ENCODE peak calls at places on chromosomes 7 and 10, in seven cellular contexts. C is GM12878, L is H9, R is Panc1, V is breast epithelium, F is sigmoid colon, M is IMR-90. X is an unnamed sample.

GRCh38 chr10:17201165-17202013 is at the start of gene TRDMT1:
- DNase-seq in M (peak; percentile 86), C (no peak), F (peak; percentile 94), R (no peak), V (peak; percentile 75), L (peak; percentile 87), X (peak; percentile 86)

GRCh38 chr7:20783716-20784310 is 2.9 kb downstream of the SP8 start:
- DNase-seq in R (no peak), L (peak; percentile 73), M (no peak), F (no peak), V (no peak), C (no peak), X (no peak)

GRCh38 chr7:116834815-116835533 is 27.4 kb upstream of the CAPZA2 start:
- DNase-seq in R (no peak), M (peak; percentile 50), F (no peak), L (no peak), C (no peak), V (no peak), X (no peak)

GRCh38 chr10:71963756-71964668 is at the start of gene CHST3:
- DNase-seq in M (peak; percentile 56), C (no peak), V (no peak), L (peak; percentile 55), R (no peak), F (peak; percentile 91), X (no peak)

GRCh38 chr7:94698275-94698674 is 42.3 kb upstream of the SGCE start:
- DNase-seq in V (no peak), M (peak; percentile 84), R (peak; percentile 65), C (no peak), L (no peak), F (no peak), X (no peak)

GRCh38 chr10:128147669-128148068 is 21.4 kb upstream of the MKI67 start:
- DNase-seq in R (no peak), C (no peak), L (no peak), V (no peak), M (peak; percentile 82), F (no peak), X (no peak)

GRCh38 chr10:121556918-121557573 is 41.2 kb downstream of the FGFR2 start:
- DNase-seq in C (peak; percentile 4), R (no peak), L (no peak), F (no peak), V (no peak), M (no peak), X (no peak)

GRCh38 chr7:4500812-4501211 is 181.3 kb upstream of the FOXK1 start:
- DNase-seq in C (no peak), L (peak; percentile 70), V (no peak), M (no peak), F (no peak), R (no peak), X (no peak)

GRCh38 chr7:5284304-5285281 is 1.9 kb downstream of the SLC29A4 start:
- DNase-seq in L (peak; percentile 87), R (no peak), M (no peak), C (peak; percentile 4), F (no peak), V (no peak), X (no peak)

GRCh38 chr7:86949779-86950260 is 109.6 kb downstream of the ELAPOR2 start:
- DNase-seq in C (no peak), L (no peak), V (no peak), M (no peak), F (peak; percentile 54), R (no peak), X (no peak)

GRCh38 chr7:86951895-86952294 is 107.6 kb downstream of the ELAPOR2 start:
- DNase-seq in M (no peak), C (no peak), F (no peak), V (no peak), L (no peak), R (no peak), X (no peak)

GRCh38 chr7:86950944-86951343 is 108.5 kb downstream of the ELAPOR2 start:
- DNase-seq in R (no peak), L (no peak), V (no peak), C (no peak), M (no peak), F (no peak), X (no peak)

GRCh38 chr7:86949052-86949778 is 110.2 kb downstream of the ELAPOR2 start:
- DNase-seq in R (no peak), C (peak; percentile 31), F (no peak), L (peak; percentile 38), M (no peak), V (no peak), X (no peak)

DNA sequence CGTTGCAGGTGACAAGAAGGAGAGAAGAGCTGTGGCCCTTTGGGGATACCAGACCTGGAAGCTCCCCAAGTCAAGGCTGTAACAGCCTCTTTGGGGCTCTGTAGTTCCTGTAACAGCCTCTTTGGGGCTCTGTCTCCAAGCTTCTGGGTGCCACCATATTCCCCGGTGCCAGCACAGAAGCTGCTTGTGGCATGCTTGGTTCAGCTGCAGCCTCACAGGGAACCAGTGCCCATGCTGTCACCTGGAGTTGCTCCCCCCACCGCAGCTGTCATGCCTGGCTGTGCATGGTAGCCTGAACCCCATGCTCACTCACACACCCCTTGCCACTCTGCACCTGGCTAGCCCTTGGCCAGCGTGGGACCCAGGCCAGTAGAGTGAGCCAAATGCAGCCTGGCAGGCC is 109.1 kb downstream of the ELAPOR2 start:
- DNase-seq in R (no peak), L (no peak), M (no peak), F (no peak), V (no peak), C (no peak), X (peak; percentile 19)
- H3K4me1 ChIP-seq in R (no peaks in the 10 kb centered on the region), L (peaks cover 10% of the 10 kb centered on the region), M (no peaks in the 10 kb centered on the region), F (no peaks in the 10 kb centered on the region), V (peaks cover 3% of the 10 kb centered on the region), C (peaks cover 22% of the 10 kb centered on the region), X (no peaks in the 10 kb centered on the region)

GRCh38 chr10:33290286-33291052 is 44.0 kb downstream of the NRP1 start:
- DNase-seq in M (no peak), R (no peak), F (no peak), V (no peak), C (no peak), L (no peak), X (no peak)
- H3K27ac ChIP-seq in M (peak overlapping the region; percentile 49), R (peak overlapping the region; percentile 96), F (peak overlapping the region; percentile 44), V (peak overlapping the region; percentile 36), C (no peak overlapping the region), L (no peak overlapping the region), X (no peak overlapping the region)

GRCh38 chr10:84098667-84099066 is 40.6 kb upstream of the GHITM start:
- DNase-seq in R (no peak), M (no peak), V (no peak), L (no peak), C (no peak), F (no peak), X (no peak)

GRCh38 chr10:84095821-84096497 is 43.4 kb upstream of the GHITM start:
- DNase-seq in L (no peak), V (no peak), R (no peak), C (no peak), M (no peak), F (no peak), X (no peak)

GRCh38 chr10:84097787-84098353 is 41.4 kb upstream of the GHITM start:
- DNase-seq in R (no peak), C (no peak), M (peak; percentile 10), F (no peak), L (no peak), V (no peak), X (no peak)
- TF ChIP-seq CTCF in R (peak; percentile 78), C (peak; percentile 51), M (peak; percentile 67), F (no peak), L (peak; percentile 67), V (no peak), X (peak; percentile 17)

GRCh38 chr10:46552526-46553237 is 3.8 kb downstream of the GPRIN2 start:
- DNase-seq in F (peak; percentile 57), M (no peak), V (no peak), C (no peak), R (no peak), L (no peak), X (no peak)
- H3K4me1 ChIP-seq in F (no peaks in the 10 kb centered on the region), M (no peaks in the 10 kb centered on the region), V (no peaks in the 10 kb centered on the region), C (no peaks in the 10 kb centered on the region), R (peaks cover 11% of the 10 kb centered on the region), L (peaks cover 4% of the 10 kb centered on the region), X (no peaks in the 10 kb centered on the region)

GRCh38 chr7:47294569-47295222 is 287.2 kb downstream of the TNS3 start:
- DNase-seq in M (no peak), L (no peak), R (no peak), F (no peak), V (no peak), C (no peak), X (no peak)
- H3K27ac ChIP-seq in M (peak overlapping the region; percentile 17), L (no peak overlapping the region), R (peak overlapping the region; percentile 39), F (peak overlapping the region; percentile 50), V (peak overlapping the region; percentile 49), C (no peak overlapping the region), X (no peak overlapping the region)

DNA sequence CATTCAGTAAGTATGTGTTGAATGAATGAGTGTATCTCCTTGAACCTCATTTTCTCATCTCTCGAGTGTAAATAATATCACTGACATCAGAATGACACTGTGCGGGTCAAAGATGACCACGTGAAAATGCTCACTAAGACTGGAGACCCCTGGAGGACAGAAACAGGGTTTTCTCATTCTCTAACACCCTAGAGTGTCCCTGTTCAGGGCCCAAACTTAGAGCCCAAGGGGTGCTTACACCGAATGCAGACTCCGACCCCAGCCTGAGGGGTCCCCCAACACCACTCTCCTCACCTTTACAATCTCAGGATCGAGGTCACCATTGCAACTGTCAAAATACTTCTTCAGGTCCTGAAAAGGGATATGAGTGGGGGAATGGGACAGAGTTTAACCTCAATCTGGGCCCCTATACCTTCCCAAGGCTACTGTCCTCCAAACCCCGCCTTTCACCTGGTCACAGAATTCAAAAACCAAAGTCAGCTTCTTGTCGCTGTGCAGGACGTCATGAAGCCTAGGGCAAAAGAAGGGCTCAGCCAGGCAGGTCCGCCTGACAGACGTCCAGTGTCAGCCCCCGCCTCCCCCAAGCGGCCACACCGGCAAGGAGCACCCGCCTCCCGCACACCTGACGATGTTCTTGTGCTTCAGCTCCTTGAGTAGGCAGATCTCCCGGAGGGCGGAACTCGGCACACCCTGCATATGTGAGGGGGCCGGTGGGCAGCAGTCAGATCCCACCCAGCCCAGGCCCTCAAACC is 1.2 kb downstream of the CDK5 start:
- DNase-seq in M (no peak), L (peak; percentile 70), V (no peak), C (no peak), R (no peak), F (no peak), X (no peak)
- TF ChIP-seq CTCF in M (peak; percentile 5), L (peak; percentile 48), V (no peak), C (no peak), R (no peak), F (no peak), X (no peak)

GRCh38 chr7:50664937-50665336 is 99.7 kb upstream of the DDC start:
- DNase-seq in C (no peak), V (no peak), M (no peak), F (no peak), R (no peak), L (no peak), X (no peak)
- H3K4me1 ChIP-seq in C (peaks cover 42% of the 10 kb centered on the region), V (peaks cover 17% of the 10 kb centered on the region), M (peaks cover 6% of the 10 kb centered on the region), F (no peaks in the 10 kb centered on the region), R (no peaks in the 10 kb centered on the region), L (no peaks in the 10 kb centered on the region), X (peaks cover 36% of the 10 kb centered on the region)

GRCh38 chr7:138934401-138934800 is 46.8 kb downstream of the KIAA1549 start:
- DNase-seq in F (no peak), M (no peak), L (no peak), V (no peak), C (no peak), R (no peak), X (no peak)
- H3K27ac ChIP-seq in F (no peak overlapping the region), M (no peak overlapping the region), L (no peak overlapping the region), V (peak overlapping the region; percentile 48), C (no peak overlapping the region), R (no peak overlapping the region), X (no peak overlapping the region)

X was measured in CD8-positive, alpha-beta T cell.